ENCODE peak calls at places on chromosomes 2 and 18, in eight cellular contexts. One of them, this sample, is unnamed.

GRCh38 chr2:23128684-23129292 is 256.2 kb upstream of the KLHL29 start:
- DNase-seq in NCI-H446 treated with DMSO at 0.1 percent for 48 hours: no peak
- DNase-seq in PC-9: no peak
- DNase-seq in heart right ventricle: no peak
- DNase-seq in fibroblast of villous mesenchyme: no peak
- DNase-seq in AG09309: no peak
- DNase-seq in kidney tubule cell: no peak
- DNase-seq in activated naive CD4-positive, alpha-beta T cell treated with anti-CD3 and anti-CD28 coated beads for 36 hours: no peak
- DNase-seq in this sample: no peak

GRCh38 chr2:24831736-24832421 is 38.7 kb downstream of the CENPO start:
- DNase-seq in activated naive CD4-positive, alpha-beta T cell treated with anti-CD3 and anti-CD28 coated beads for 36 hours: no peak
- DNase-seq in PC-9: no peak
- DNase-seq in kidney tubule cell: no peak
- DNase-seq in NCI-H446 treated with DMSO at 0.1 percent for 48 hours: no peak
- DNase-seq in AG09309: no peak
- DNase-seq in heart right ventricle: peak
- DNase-seq in fibroblast of villous mesenchyme: no peak
- DNase-seq in this sample: no peak

GRCh38 chr2:236941106-236941505 is 144.6 kb upstream of the COPS8 start:
- DNase-seq in PC-9: no peak
- DNase-seq in NCI-H446 treated with DMSO at 0.1 percent for 48 hours: no peak
- DNase-seq in activated naive CD4-positive, alpha-beta T cell treated with anti-CD3 and anti-CD28 coated beads for 36 hours: no peak
- DNase-seq in AG09309: no peak
- DNase-seq in kidney tubule cell: no peak
- DNase-seq in heart right ventricle: no peak
- DNase-seq in fibroblast of villous mesenchyme: no peak
- DNase-seq in this sample: no peak

GRCh38 chr2:98903767-98904485 is 32.1 kb downstream of the CRACDL start:
- DNase-seq in activated naive CD4-positive, alpha-beta T cell treated with anti-CD3 and anti-CD28 coated beads for 36 hours: no peak
- DNase-seq in kidney tubule cell: no peak
- DNase-seq in PC-9: no peak
- DNase-seq in heart right ventricle: no peak
- DNase-seq in AG09309: no peak
- DNase-seq in NCI-H446 treated with DMSO at 0.1 percent for 48 hours: no peak
- DNase-seq in fibroblast of villous mesenchyme: no peak
- DNase-seq in this sample: no peak

GRCh38 chr2:172204309-172204708 is 101.6 kb upstream of the DLX2 start:
- DNase-seq in heart right ventricle: no peak
- DNase-seq in NCI-H446 treated with DMSO at 0.1 percent for 48 hours: no peak
- DNase-seq in fibroblast of villous mesenchyme: peak
- DNase-seq in activated naive CD4-positive, alpha-beta T cell treated with anti-CD3 and anti-CD28 coated beads for 36 hours: no peak
- DNase-seq in PC-9: no peak
- DNase-seq in kidney tubule cell: no peak
- DNase-seq in AG09309: no peak
- DNase-seq in this sample: no peak

GRCh38 chr2:231521-232185 is 32.2 kb downstream of the SH3YL1 start:
- DNase-seq in NCI-H446 treated with DMSO at 0.1 percent for 48 hours: no peak
- DNase-seq in fibroblast of villous mesenchyme: no peak
- DNase-seq in AG09309: no peak
- DNase-seq in activated naive CD4-positive, alpha-beta T cell treated with anti-CD3 and anti-CD28 coated beads for 36 hours: no peak
- DNase-seq in kidney tubule cell: no peak
- DNase-seq in PC-9: no peak
- DNase-seq in heart right ventricle: no peak
- DNase-seq in this sample: no peak

GRCh38 chr2:101474752-101475384 is at the start of gene RFX8:
- DNase-seq in fibroblast of villous mesenchyme: peak
- DNase-seq in kidney tubule cell: peak
- DNase-seq in PC-9: no peak
- DNase-seq in NCI-H446 treated with DMSO at 0.1 percent for 48 hours: no peak
- DNase-seq in heart right ventricle: no peak
- DNase-seq in AG09309: peak
- DNase-seq in activated naive CD4-positive, alpha-beta T cell treated with anti-CD3 and anti-CD28 coated beads for 36 hours: peak
- DNase-seq in this sample: peak

GRCh38 chr2:239959059-239959971 is 65.8 kb downstream of the NDUFA10 start:
- DNase-seq in activated naive CD4-positive, alpha-beta T cell treated with anti-CD3 and anti-CD28 coated beads for 36 hours: no peak
- DNase-seq in heart right ventricle: no peak
- DNase-seq in kidney tubule cell: no peak
- DNase-seq in AG09309: no peak
- DNase-seq in fibroblast of villous mesenchyme: no peak
- DNase-seq in PC-9: no peak
- DNase-seq in NCI-H446 treated with DMSO at 0.1 percent for 48 hours: no peak
- DNase-seq in this sample: no peak

GRCh38 chr18:52216104-52216503 is 123.9 kb upstream of the DCC start:
- DNase-seq in heart right ventricle: no peak
- DNase-seq in kidney tubule cell: peak
- DNase-seq in fibroblast of villous mesenchyme: no peak
- DNase-seq in activated naive CD4-positive, alpha-beta T cell treated with anti-CD3 and anti-CD28 coated beads for 36 hours: no peak
- DNase-seq in AG09309: no peak
- DNase-seq in NCI-H446 treated with DMSO at 0.1 percent for 48 hours: no peak
- DNase-seq in PC-9: no peak
- DNase-seq in this sample: no peak

GRCh38 chr2:43083710-43084698 is 142.4 kb downstream of the ZFP36L2 start:
- DNase-seq in PC-9: no peak
- DNase-seq in fibroblast of villous mesenchyme: peak
- DNase-seq in kidney tubule cell: peak
- DNase-seq in AG09309: peak
- DNase-seq in activated naive CD4-positive, alpha-beta T cell treated with anti-CD3 and anti-CD28 coated beads for 36 hours: no peak
- DNase-seq in NCI-H446 treated with DMSO at 0.1 percent for 48 hours: no peak
- DNase-seq in heart right ventricle: peak
- DNase-seq in this sample: no peak

GRCh38 chr2:15554525-15555218 is 6.5 kb downstream of the NBAS start:
- DNase-seq in NCI-H446 treated with DMSO at 0.1 percent for 48 hours: no peak
- DNase-seq in AG09309: no peak
- DNase-seq in fibroblast of villous mesenchyme: peak
- DNase-seq in heart right ventricle: no peak
- DNase-seq in PC-9: no peak
- DNase-seq in activated naive CD4-positive, alpha-beta T cell treated with anti-CD3 and anti-CD28 coated beads for 36 hours: no peak
- DNase-seq in kidney tubule cell: no peak
- DNase-seq in this sample: no peak

GRCh38 chr18:48835119-48835518 is 115.6 kb downstream of the SMAD7 start:
- DNase-seq in NCI-H446 treated with DMSO at 0.1 percent for 48 hours: no peak
- DNase-seq in kidney tubule cell: no peak
- DNase-seq in activated naive CD4-positive, alpha-beta T cell treated with anti-CD3 and anti-CD28 coated beads for 36 hours: no peak
- DNase-seq in AG09309: no peak
- DNase-seq in heart right ventricle: no peak
- DNase-seq in PC-9: no peak
- DNase-seq in fibroblast of villous mesenchyme: no peak
- DNase-seq in this sample: peak

GRCh38 chr2:112841399-112842044 is 4.9 kb upstream of the IL1B start:
- DNase-seq in PC-9: no peak
- DNase-seq in kidney tubule cell: no peak
- DNase-seq in activated naive CD4-positive, alpha-beta T cell treated with anti-CD3 and anti-CD28 coated beads for 36 hours: no peak
- DNase-seq in fibroblast of villous mesenchyme: no peak
- DNase-seq in AG09309: no peak
- DNase-seq in heart right ventricle: no peak
- DNase-seq in NCI-H446 treated with DMSO at 0.1 percent for 48 hours: no peak
- DNase-seq in this sample: no peak

GRCh38 chr18:2905802-2906521 is 59.2 kb downstream of the EMILIN2 start:
- DNase-seq in PC-9: no peak
- DNase-seq in fibroblast of villous mesenchyme: peak
- DNase-seq in activated naive CD4-positive, alpha-beta T cell treated with anti-CD3 and anti-CD28 coated beads for 36 hours: peak
- DNase-seq in heart right ventricle: peak
- DNase-seq in NCI-H446 treated with DMSO at 0.1 percent for 48 hours: no peak
- DNase-seq in AG09309: no peak
- DNase-seq in kidney tubule cell: peak
- DNase-seq in this sample: peak

GRCh38 chr2:42542871-42543270 is 25.6 kb upstream of the MTA3 start:
- DNase-seq in heart right ventricle: no peak
- DNase-seq in AG09309: no peak
- DNase-seq in fibroblast of villous mesenchyme: no peak
- DNase-seq in NCI-H446 treated with DMSO at 0.1 percent for 48 hours: no peak
- DNase-seq in kidney tubule cell: no peak
- DNase-seq in PC-9: no peak
- DNase-seq in activated naive CD4-positive, alpha-beta T cell treated with anti-CD3 and anti-CD28 coated beads for 36 hours: no peak
- DNase-seq in this sample: no peak

This sample was measured in activated CD8-positive, alpha-beta T cell treated with anti-CD3 and anti-CD28 coated beads for 36 hours.